ENCODE peak calls at places on chromosomes 7 and 10, in five cellular contexts. P is CD8-positive, alpha-beta memory T cell; K is GOT3; G is T follicular helper cell; S is DND-41. U is an unnamed sample.
A peak's percentile ranks its signal among the peaks of the same experiment; 100 is the strongest.

GRCh38 chr7:7761340-7761973 is 43.0 kb upstream of the RPA3 start:
- DNase-seq in G (no peak), P (no peak), S (peak; percentile 16), K (no peak), U (no peak)

GRCh38 chr7:94664023-94664422 is 8.1 kb upstream of the SGCE start:
- DNase-seq in K (no peak), S (no peak), P (no peak), G (no peak), U (no peak)

GRCh38 chr10:59088912-59089573 is 87.4 kb upstream of the PHYHIPL start:
- DNase-seq in G (no peak), K (no peak), P (no peak), S (no peak), U (no peak)

GRCh38 chr10:7409045-7409731 is 1.6 kb downstream of the SFMBT2 start:
- DNase-seq in S (peak; percentile 73), K (no peak), G (peak; percentile 36), P (peak; percentile 26), U (no peak)

GRCh38 chr10:73892314-73893080 is 18.1 kb upstream of the CAMK2G start:
- DNase-seq in K (no peak), G (no peak), S (no peak), P (no peak), U (no peak)

GRCh38 chr7:112509390-112509789 is 28.6 kb downstream of the LSMEM1 start:
- DNase-seq in P (no peak), S (no peak), K (no peak), G (no peak), U (no peak)

GRCh38 chr7:8109196-8110022 is 140.8 kb downstream of the GLCCI1 start:
- DNase-seq in G (no peak), K (no peak), S (no peak), P (no peak), U (no peak)

GRCh38 chr10:30705086-30705624 is 75.6 kb upstream of the LYZL2 start:
- DNase-seq in S (peak; percentile 79), G (no peak), P (no peak), K (no peak), U (no peak)

GRCh38 chr7:157519246-157519645 is 182.4 kb downstream of the DNAJB6 start:
- DNase-seq in K (no peak), G (no peak), S (no peak), P (no peak), U (no peak)

GRCh38 chr7:117219485-117219884 is 103.4 kb downstream of the WNT2 start:
- DNase-seq in P (no peak), K (no peak), S (no peak), G (no peak), U (peak; percentile 10)

GRCh38 chr7:71775648-71776047 is 636.5 kb downstream of the CALN1 start:
- DNase-seq in K (no peak), P (no peak), G (no peak), S (no peak), U (no peak)

GRCh38 chr10:94546058-94546595 is 539 bp downstream of the HELLS start:
- DNase-seq in P (no peak), S (no peak), K (no peak), G (no peak), U (no peak)

GRCh38 chr10:132162021-132162531 is 24.7 kb upstream of the DPYSL4 start:
- DNase-seq in K (no peak), P (no peak), G (no peak), S (no peak), U (no peak)

GRCh38 chr10:113960617-113961260 is 82.9 kb upstream of the ADRB1 start:
- DNase-seq in K (no peak), P (peak; percentile 38), S (peak; percentile 35), G (peak; percentile 30), U (no peak)

GRCh38 chr7:35752727-35753126 is 48.1 kb upstream of the SEPTIN7 start:
- DNase-seq in G (no peak), P (no peak), K (no peak), S (no peak), U (peak; percentile 3)

GRCh38 chr10:132360766-132361447 is 28.9 kb downstream of the LRRC27 start:
- DNase-seq in P (no peak), S (peak; percentile 33), G (no peak), K (no peak), U (no peak)

GRCh38 chr7:132825932-132826480 is 249.7 kb upstream of the PLXNA4 start:
- DNase-seq in S (no peak), P (no peak), K (no peak), G (no peak), U (no peak)

GRCh38 chr10:88843171-88843570 is 8.5 kb downstream of the ANKRD22 start:
- DNase-seq in P (no peak), S (no peak), G (no peak), K (no peak), U (no peak)

GRCh38 chr7:158811461-158811860 is 17.8 kb downstream of the ESYT2 start:
- DNase-seq in P (no peak), G (peak; percentile 24), K (no peak), S (peak; percentile 50), U (peak; percentile 37)

GRCh38 chr10:1670541-1671365 is 66.6 kb downstream of the ADARB2 start:
- DNase-seq in S (no peak), G (no peak), K (no peak), P (no peak), U (no peak)

GRCh38 chr7:101614939-101615302 is 14.2 kb downstream of the MYL10 start:
- DNase-seq in G (no peak), K (no peak), S (no peak), P (no peak), U (no peak)

GRCh38 chr10:116742367-116743265 is at the start of gene HSPA12A:
- DNase-seq in K (peak; percentile 61), G (peak; percentile 14), S (no peak), P (peak; percentile 5), U (no peak)

GRCh38 chr7:141511370-141512335 is 39.6 kb upstream of the AGK start:
- DNase-seq in S (no peak), P (no peak), G (no peak), K (no peak), U (no peak)

GRCh38 chr7:962401-963081 is 8.1 kb upstream of the ADAP1 start:
- DNase-seq in G (no peak), P (no peak), S (no peak), K (no peak), U (no peak)

GRCh38 chr7:114922652-114923402 is 933 bp downstream of the MDFIC start:
- DNase-seq in S (peak; percentile 82), G (peak; percentile 33), K (peak; percentile 9), P (peak; percentile 36), U (no peak)

GRCh38 chr7:45402480-45403218 is 171.5 kb upstream of the ADCY1 start:
- DNase-seq in S (no peak), G (no peak), K (no peak), P (no peak), U (no peak)

GRCh38 chr10:123882177-123882576 is 9.4 kb downstream of the CPXM2 start:
- DNase-seq in K (no peak), P (no peak), G (no peak), S (no peak), U (no peak)

GRCh38 chr10:117541405-117541908 is 1.1 kb upstream of the EMX2 start:
- DNase-seq in K (peak; percentile 51), G (no peak), S (no peak), P (no peak), U (no peak)

GRCh38 chr7:130445008-130445407 is 4.2 kb upstream of the CEP41 start:
- DNase-seq in P (no peak), K (no peak), G (no peak), S (no peak), U (no peak)

GRCh38 chr7:93902777-93903423 is 3.5 kb upstream of the GNGT1 start:
- DNase-seq in G (no peak), K (no peak), S (no peak), P (no peak), U (no peak)

GRCh38 chr7:153832160-153832559 is 220.0 kb upstream of the DPP6 start:
- DNase-seq in S (no peak), P (no peak), K (no peak), G (no peak), U (no peak)

GRCh38 chr10:125212150-125212809 is 51.9 kb upstream of the CTBP2 start:
- DNase-seq in K (no peak), S (no peak), G (no peak), P (no peak), U (no peak)

GRCh38 chr7:6106140-6106904 is 75.1 kb downstream of the ANKRD61 start:
- DNase-seq in P (peak; percentile 20), S (peak; percentile 40), K (no peak), G (peak; percentile 10), U (no peak)

GRCh38 chr7:44101966-44102845 is 1.9 kb upstream of the AEBP1 start:
- DNase-seq in K (no peak), P (no peak), G (no peak), S (no peak), U (no peak)

GRCh38 chr7:157997471-157997870 is 590.2 kb downstream of the PTPRN2 start:
- DNase-seq in P (no peak), S (no peak), K (no peak), G (no peak), U (no peak)

GRCh38 chr10:28328346-28328745 is 25.5 kb upstream of the MPP7 start:
- DNase-seq in P (no peak), K (no peak), G (no peak), S (no peak), U (no peak)

GRCh38 chr7:131197920-131198610 is 129.6 kb upstream of the MKLN1 start:
- DNase-seq in S (no peak), P (no peak), G (no peak), K (no peak), U (no peak)

GRCh38 chr10:69955211-69955805 is 97.3 kb upstream of the MACROH2A2 start:
- DNase-seq in K (no peak), S (no peak), G (no peak), P (no peak), U (no peak)

GRCh38 chr10:75021851-75022250 is 89.6 kb upstream of the SAMD8 start:
- DNase-seq in G (no peak), P (no peak), K (no peak), S (no peak), U (no peak)